ENCODE peak calls at places on chromosome 22, in nine cellular contexts. J is stomach; E is upper lobe of right lung; T is spleen; G is adrenal gland; I is body of pancreas; Z is Caco-2; Y is CD8-positive, alpha-beta T cell; K is A673. X is an unnamed sample.

GRCh38 chr22:17077255-17077654 is 7.5 kb upstream of the IL17RA start:
- DNase-seq in J (no peak), E (no peak), T (no peak), G (no peak), I (no peak), Z (no peak), Y (no peak), K (no peak), X (no peak)

GRCh38 chr22:27252282-27253049 is 549.1 kb downstream of the MN1 start:
- DNase-seq in J (no peak), E (no peak), T (no peak), G (peak; percentile 38), I (peak; percentile 39), Z (peak; percentile 10), Y (no peak), K (peak; percentile 50), X (no peak)

GRCh38 chr22:37199839-37200161 is 11.8 kb upstream of the C1QTNF6 start:
- DNase-seq in J (no peak), E (no peak), T (no peak), G (peak; percentile 54), I (peak; percentile 46), Z (peak; percentile 61), Y (no peak), K (no peak), X (no peak)

GRCh38 chr22:27331526-27332281 is 469.9 kb downstream of the MN1 start:
- DNase-seq in J (peak; percentile 34), E (peak; percentile 84), T (no peak), G (peak; percentile 28), I (peak; percentile 80), Z (peak; percentile 20), Y (no peak), K (peak; percentile 40), X (peak; percentile 85)

GRCh38 chr22:49553076-49553475 is 274.6 kb downstream of the BRD1 start:
- DNase-seq in J (no peak), E (peak; percentile 55), T (peak; percentile 50), G (no peak), I (no peak), Z (no peak), Y (no peak), K (no peak), X (no peak)

GRCh38 chr22:37196539-37197450 is 8.7 kb upstream of the C1QTNF6 start:
- DNase-seq in J (peak; percentile 91), E (peak; percentile 89), T (peak; percentile 87), G (peak; percentile 92), I (peak; percentile 86), Z (peak; percentile 37), Y (no peak), K (peak; percentile 17), X (no peak)

GRCh38 chr22:20207277-20208025 is 56.6 kb upstream of the CCDC188 start:
- DNase-seq in J (no peak), E (no peak), T (no peak), G (no peak), I (no peak), Z (no peak), Y (no peak), K (no peak), X (no peak)

GRCh38 chr22:49297871-49298721 is 529.6 kb downstream of the BRD1 start:
- DNase-seq in J (peak; percentile 20), E (peak; percentile 50), T (peak; percentile 69), G (peak; percentile 9), I (no peak), Z (no peak), Y (no peak), K (no peak), X (peak; percentile 52)

GRCh38 chr22:17770180-17771077 is 3.8 kb downstream of the BID start:
- DNase-seq in J (no peak), E (no peak), T (peak; percentile 75), G (no peak), I (no peak), Z (no peak), Y (no peak), K (no peak), X (peak; percentile 42)

GRCh38 chr22:27719535-27720227 is 81.9 kb downstream of the MN1 start:
- DNase-seq in J (no peak), E (peak; percentile 42), T (peak; percentile 48), G (peak; percentile 31), I (peak; percentile 7), Z (peak; percentile 46), Y (no peak), K (no peak), X (peak; percentile 76)

GRCh38 chr22:27668828-27669797 is 132.4 kb downstream of the MN1 start:
- DNase-seq in J (no peak), E (no peak), T (peak; percentile 79), G (peak; percentile 81), I (peak; percentile 22), Z (peak; percentile 53), Y (no peak), K (no peak), X (peak; percentile 68)

GRCh38 chr22:20972014-20972797 is 5.2 kb downstream of the AIFM3 start:
- DNase-seq in J (no peak), E (no peak), T (peak; percentile 54), G (no peak), I (no peak), Z (no peak), Y (no peak), K (no peak), X (no peak)

GRCh38 chr22:48262596-48263430 is 1500.4 kb downstream of the TBC1D22A start:
- DNase-seq in J (no peak), E (no peak), T (no peak), G (no peak), I (no peak), Z (no peak), Y (no peak), K (no peak), X (peak; percentile 29)

DNA sequence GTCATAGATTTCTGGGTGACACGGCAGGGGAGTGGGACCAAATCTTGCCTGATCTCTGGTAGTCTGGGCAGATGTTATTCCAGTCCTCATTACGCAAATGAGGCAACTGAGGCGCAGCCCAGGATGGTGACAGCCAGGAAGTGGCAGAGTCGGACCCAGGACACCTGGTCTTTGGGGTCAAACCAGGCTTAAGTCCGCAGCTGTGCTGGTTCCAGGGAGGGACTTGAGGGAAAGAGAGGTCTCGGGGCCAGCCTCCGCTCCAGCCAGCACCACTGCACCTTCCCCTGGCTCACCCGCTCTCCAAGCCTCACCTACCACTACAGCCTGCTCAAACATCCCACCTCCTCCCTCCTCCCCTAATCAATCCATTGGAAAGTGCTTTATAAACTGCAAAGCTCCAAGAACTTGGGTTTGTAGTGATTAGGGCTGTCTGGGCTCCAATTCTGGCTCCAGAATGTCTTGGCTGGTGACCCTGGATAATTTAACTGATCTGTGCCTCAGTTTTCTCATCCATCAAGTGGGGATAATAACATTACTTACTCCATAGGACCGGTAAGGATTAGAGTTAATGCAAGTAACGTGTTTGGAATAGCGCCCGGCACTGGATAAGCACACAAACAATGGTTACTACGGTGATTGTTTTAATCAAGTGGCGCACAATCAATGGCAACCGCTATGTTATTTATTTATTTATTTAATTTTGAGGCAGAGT is 526 bp upstream of the PNPLA5 start:
- DNase-seq in J (no peak), E (peak; percentile 38), T (peak; percentile 27), G (no peak), I (no peak), Z (no peak), Y (no peak), K (no peak), X (no peak)
- H3K4me3 ChIP-seq in J (no peak overlapping the region), E (no peak overlapping the region), T (no peak overlapping the region), G (no peak overlapping the region), I (no peak overlapping the region), Z (no peak overlapping the region), Y (no peak overlapping the region), K (no peak overlapping the region), X (peak overlapping the region; percentile 66)

GRCh38 chr22:23217171-23218052 is 37.1 kb downstream of the BCR start:
- DNase-seq in J (no peak), E (no peak), T (peak; percentile 89), G (no peak), I (no peak), Z (no peak), Y (no peak), K (no peak), X (no peak)

GRCh38 chr22:23219787-23220484 is 39.6 kb downstream of the BCR start:
- DNase-seq in J (peak; percentile 51), E (peak; percentile 77), T (peak; percentile 89), G (peak; percentile 80), I (peak; percentile 43), Z (no peak), Y (no peak), K (peak; percentile 43), X (peak; percentile 82)

GRCh38 chr22:23219317-23219716 is 39.0 kb downstream of the BCR start:
- DNase-seq in J (no peak), E (no peak), T (peak; percentile 73), G (no peak), I (no peak), Z (no peak), Y (no peak), K (no peak), X (no peak)

GRCh38 chr22:23218867-23219251 is 38.5 kb downstream of the BCR start:
- DNase-seq in J (peak; percentile 67), E (peak; percentile 90), T (peak; percentile 93), G (no peak), I (peak; percentile 62), Z (no peak), Y (no peak), K (peak; percentile 42), X (peak; percentile 95)

GRCh38 chr22:23218053-23218866 is 38.0 kb downstream of the BCR start:
- DNase-seq in J (no peak), E (no peak), T (peak; percentile 75), G (no peak), I (no peak), Z (no peak), Y (no peak), K (no peak), X (no peak)
- H3K4me1 ChIP-seq in J (peaks cover 63% of the 10 kb centered on the region), E (peaks cover 83% of the 10 kb centered on the region), T (peaks cover 100% of the 10 kb centered on the region), G (peaks cover 56% of the 10 kb centered on the region), I (peaks cover 69% of the 10 kb centered on the region), Z (peaks cover 41% of the 10 kb centered on the region), Y (peaks cover 86% of the 10 kb centered on the region), K (peaks cover 43% of the 10 kb centered on the region), X (peaks cover 35% of the 10 kb centered on the region)

DNA sequence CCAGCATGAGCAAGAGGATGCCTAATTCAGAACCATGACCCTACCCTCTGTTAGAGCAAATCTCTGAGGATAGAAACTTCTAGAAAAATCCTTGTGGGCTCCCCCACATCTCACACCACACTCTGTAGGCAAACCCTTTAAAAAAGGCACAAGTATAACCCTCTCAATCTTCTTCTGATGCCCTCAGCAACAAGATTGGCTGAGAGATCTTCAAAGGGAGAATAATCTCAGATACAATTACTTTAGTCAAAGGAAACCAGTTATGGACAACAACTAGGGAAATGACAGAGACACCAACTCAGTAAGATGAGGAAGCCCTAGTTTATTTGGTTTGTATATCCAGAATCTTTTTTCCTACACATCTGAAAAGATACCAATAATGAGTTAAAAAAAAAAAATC is 49.2 kb downstream of the LIF start:
- DNase-seq in J (no peak), E (no peak), T (no peak), G (no peak), I (no peak), Z (no peak), Y (no peak), K (no peak), X (peak; percentile 19)
- H3K4me3 ChIP-seq in J (no peak overlapping the region), E (no peak overlapping the region), T (no peak overlapping the region), G (no peak overlapping the region), I (no peak overlapping the region), Z (no peak overlapping the region), Y (no peak overlapping the region), K (no peak overlapping the region), X (no peak overlapping the region)

DNA sequence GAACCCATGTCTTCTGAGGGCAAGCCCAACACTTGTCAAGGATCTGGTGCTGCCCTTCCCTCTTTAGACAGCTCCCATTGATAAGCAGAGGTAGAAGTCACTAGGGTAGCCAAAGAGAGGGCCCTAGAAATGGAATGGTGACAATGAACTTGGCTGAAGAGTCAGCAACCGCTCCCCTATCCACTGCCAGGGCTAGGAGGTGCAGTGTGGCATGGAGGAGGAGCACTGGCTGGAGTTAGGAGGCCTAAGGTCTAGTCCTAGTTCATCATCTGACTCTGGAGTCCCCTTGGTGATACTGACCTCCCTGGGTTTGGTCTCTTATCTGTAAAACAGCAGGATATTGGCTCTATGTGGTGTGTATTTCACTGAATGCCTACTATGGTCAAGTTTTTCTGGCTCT is 10.3 kb downstream of the TIMP3 start:
- DNase-seq in J (no peak), E (no peak), T (no peak), G (no peak), I (no peak), Z (no peak), Y (no peak), K (no peak), X (no peak)
- H3K4me1 ChIP-seq in J (peaks cover 25% of the 10 kb centered on the region), E (peaks cover 80% of the 10 kb centered on the region), T (peaks cover 67% of the 10 kb centered on the region), G (peaks cover 83% of the 10 kb centered on the region), I (peaks cover 4% of the 10 kb centered on the region), Z (peaks cover 18% of the 10 kb centered on the region), Y (no peaks in the 10 kb centered on the region), K (no peaks in the 10 kb centered on the region), X (peaks cover 32% of the 10 kb centered on the region)

X was measured in endodermal cell.